ENCODE peak calls at places on chromosomes 16 and 17, in four cellular contexts. One of them, this sample, is unnamed.

GRCh38 chr17:42005128-42005527 is 12.1 kb downstream of the DNAJC7 start:
- DNase-seq in aorta: no peak
- DNase-seq in neural progenitor cell: no peak
- DNase-seq in mucosa of descending colon: no peak
- DNase-seq in this sample: no peak

GRCh38 chr17:44352922-44353655 is 8.0 kb downstream of the GRN start:
- DNase-seq in aorta: no peak
- DNase-seq in neural progenitor cell: no peak
- DNase-seq in mucosa of descending colon: no peak
- DNase-seq in this sample: no peak

GRCh38 chr17:42291136-42291535 is 2.8 kb downstream of the STAT5A start:
- DNase-seq in aorta: peak; percentile 51
- DNase-seq in neural progenitor cell: no peak
- DNase-seq in mucosa of descending colon: peak; percentile 17
- DNase-seq in this sample: peak; percentile 12

GRCh38 chr17:81253358-81254131 is 14.4 kb downstream of the NDUFAF8 start:
- DNase-seq in aorta: no peak
- DNase-seq in neural progenitor cell: peak; percentile 51
- DNase-seq in mucosa of descending colon: peak; percentile 25
- DNase-seq in this sample: peak; percentile 61

GRCh38 chr17:16398270-16399267 is 16.8 kb upstream of the TRPV2 start:
- DNase-seq in aorta: no peak
- DNase-seq in neural progenitor cell: no peak
- DNase-seq in mucosa of descending colon: no peak
- DNase-seq in this sample: no peak

GRCh38 chr16:56481468-56482112 is 30.2 kb downstream of the OGFOD1 start:
- DNase-seq in aorta: no peak
- DNase-seq in neural progenitor cell: no peak
- DNase-seq in mucosa of descending colon: no peak
- DNase-seq in this sample: no peak

GRCh38 chr17:80313160-80313829 is 52.6 kb downstream of the RNF213 start:
- DNase-seq in aorta: peak; percentile 53
- DNase-seq in neural progenitor cell: no peak
- DNase-seq in mucosa of descending colon: no peak
- DNase-seq in this sample: no peak

GRCh38 chr17:41226051-41226450 is 397 bp upstream of the KRTAP9-2 start:
- DNase-seq in aorta: no peak
- DNase-seq in neural progenitor cell: no peak
- DNase-seq in mucosa of descending colon: no peak
- DNase-seq in this sample: no peak

GRCh38 chr16:81006472-81007311 is at the start of the genes CENPN and CMC2:
- DNase-seq in aorta: peak; percentile 99
- DNase-seq in neural progenitor cell: peak; percentile 99
- DNase-seq in mucosa of descending colon: peak; percentile 99
- DNase-seq in this sample: peak; percentile 99

GRCh38 chr17:16919663-16920627 is 52.0 kb downstream of the TNFRSF13B start:
- DNase-seq in aorta: peak; percentile 61
- DNase-seq in neural progenitor cell: no peak
- DNase-seq in mucosa of descending colon: no peak
- DNase-seq in this sample: no peak

GRCh38 chr16:22018559-22018958 is 10.6 kb downstream of the MOSMO start:
- DNase-seq in aorta: no peak
- DNase-seq in neural progenitor cell: no peak
- DNase-seq in mucosa of descending colon: no peak
- DNase-seq in this sample: no peak

GRCh38 chr17:77325826-77326581 is 185.2 kb downstream of the SEC14L1 start:
- DNase-seq in aorta: peak; percentile 72
- DNase-seq in neural progenitor cell: no peak
- DNase-seq in mucosa of descending colon: peak; percentile 56
- DNase-seq in this sample: no peak

GRCh38 chr16:75096730-75097129 is 19.9 kb downstream of the LDHD start:
- DNase-seq in aorta: no peak
- DNase-seq in neural progenitor cell: peak; percentile 47
- DNase-seq in mucosa of descending colon: peak; percentile 41
- DNase-seq in this sample: no peak

GRCh38 chr16:54934536-54935410 is 4.1 kb downstream of the IRX5 start:
- DNase-seq in aorta: no peak
- DNase-seq in neural progenitor cell: peak; percentile 86
- DNase-seq in mucosa of descending colon: no peak
- DNase-seq in this sample: no peak

GRCh38 chr17:74807925-74808324 is 31.8 kb upstream of the NAT9 start:
- DNase-seq in aorta: no peak
- DNase-seq in neural progenitor cell: no peak
- DNase-seq in mucosa of descending colon: no peak
- DNase-seq in this sample: no peak

GRCh38 chr17:19388791-19389190 is 1.8 kb upstream of the MFAP4 start:
- DNase-seq in aorta: peak; percentile 47
- DNase-seq in neural progenitor cell: no peak
- DNase-seq in mucosa of descending colon: peak; percentile 12
- DNase-seq in this sample: peak; percentile 55

GRCh38 chr17:4710693-4711634 is 532 bp downstream of the ARRB2 start:
- DNase-seq in aorta: peak; percentile 79
- DNase-seq in neural progenitor cell: no peak
- DNase-seq in mucosa of descending colon: no peak
- DNase-seq in this sample: no peak

GRCh38 chr17:5499790-5500189 is 13.4 kb downstream of the MIS12 start:
- DNase-seq in aorta: no peak
- DNase-seq in neural progenitor cell: peak; percentile 75
- DNase-seq in mucosa of descending colon: no peak
- DNase-seq in this sample: peak; percentile 24

GRCh38 chr17:78291944-78292910 is 60.8 kb downstream of the TMEM235 start:
- DNase-seq in aorta: no peak
- DNase-seq in neural progenitor cell: no peak
- DNase-seq in mucosa of descending colon: no peak
- DNase-seq in this sample: no peak

GRCh38 chr16:88940196-88941050 is 36.6 kb downstream of the CBFA2T3 start:
- DNase-seq in aorta: no peak
- DNase-seq in neural progenitor cell: peak; percentile 59
- DNase-seq in mucosa of descending colon: peak; percentile 50
- DNase-seq in this sample: no peak

GRCh38 chr16:24850289-24850931 is 4.6 kb downstream of the SLC5A11 start:
- DNase-seq in aorta: no peak
- DNase-seq in neural progenitor cell: no peak
- DNase-seq in mucosa of descending colon: no peak
- DNase-seq in this sample: no peak

GRCh38 chr17:30222741-30223175 is 12.7 kb downstream of the SLC6A4 start:
- DNase-seq in aorta: peak; percentile 51
- DNase-seq in neural progenitor cell: peak; percentile 67
- DNase-seq in mucosa of descending colon: peak; percentile 48
- DNase-seq in this sample: no peak

GRCh38 chr17:82412535-82413520 is 5.3 kb upstream of the HEXD start:
- DNase-seq in aorta: no peak
- DNase-seq in neural progenitor cell: no peak
- DNase-seq in mucosa of descending colon: no peak
- DNase-seq in this sample: no peak

GRCh38 chr17:49699967-49700575 is 7.7 kb downstream of the SLC35B1 start:
- DNase-seq in aorta: no peak
- DNase-seq in neural progenitor cell: no peak
- DNase-seq in mucosa of descending colon: no peak
- DNase-seq in this sample: no peak

GRCh38 chr17:28973414-28973813 is 22.1 kb upstream of the PHF12 start:
- DNase-seq in aorta: no peak
- DNase-seq in neural progenitor cell: no peak
- DNase-seq in mucosa of descending colon: no peak
- DNase-seq in this sample: no peak

GRCh38 chr16:78668393-78668792 is 568.9 kb downstream of the WWOX start:
- DNase-seq in aorta: no peak
- DNase-seq in neural progenitor cell: no peak
- DNase-seq in mucosa of descending colon: no peak
- DNase-seq in this sample: no peak

GRCh38 chr17:77466140-77466539 is 325.4 kb downstream of the SEC14L1 start:
- DNase-seq in aorta: no peak
- DNase-seq in neural progenitor cell: peak; percentile 92
- DNase-seq in mucosa of descending colon: no peak
- DNase-seq in this sample: no peak

GRCh38 chr17:19470529-19471261 is 59.7 kb downstream of the RNF112 start:
- DNase-seq in aorta: peak; percentile 85
- DNase-seq in neural progenitor cell: peak; percentile 44
- DNase-seq in mucosa of descending colon: peak; percentile 69
- DNase-seq in this sample: peak; percentile 85

GRCh38 chr16:23803591-23804123 is 32.1 kb upstream of the PRKCB start:
- DNase-seq in aorta: no peak
- DNase-seq in neural progenitor cell: peak; percentile 81
- DNase-seq in mucosa of descending colon: peak; percentile 80
- DNase-seq in this sample: peak; percentile 42

GRCh38 chr17:81487089-81487486 is 25.5 kb downstream of the ACTG1 start:
- DNase-seq in aorta: no peak
- DNase-seq in neural progenitor cell: no peak
- DNase-seq in mucosa of descending colon: no peak
- DNase-seq in this sample: no peak

GRCh38 chr16:50213939-50214519 is 52.3 kb upstream of the ADCY7 start:
- DNase-seq in aorta: no peak
- DNase-seq in neural progenitor cell: peak; percentile 18
- DNase-seq in mucosa of descending colon: no peak
- DNase-seq in this sample: no peak

GRCh38 chr17:40025991-40026815 is 11.0 kb downstream of the CSF3 start:
- DNase-seq in aorta: no peak
- DNase-seq in neural progenitor cell: no peak
- DNase-seq in mucosa of descending colon: no peak
- DNase-seq in this sample: no peak

GRCh38 chr17:47615766-47616424 is 33.8 kb upstream of the KPNB1 start:
- DNase-seq in aorta: no peak
- DNase-seq in neural progenitor cell: peak; percentile 69
- DNase-seq in mucosa of descending colon: no peak
- DNase-seq in this sample: no peak

GRCh38 chr16:85645021-85645589 is 32.0 kb downstream of the GSE1 start:
- DNase-seq in aorta: no peak
- DNase-seq in neural progenitor cell: no peak
- DNase-seq in mucosa of descending colon: peak; percentile 79
- DNase-seq in this sample: no peak

GRCh38 chr16:3220839-3221238 is 14.1 kb downstream of the ZNF200 start:
- DNase-seq in aorta: no peak
- DNase-seq in neural progenitor cell: no peak
- DNase-seq in mucosa of descending colon: no peak
- DNase-seq in this sample: no peak

DNA sequence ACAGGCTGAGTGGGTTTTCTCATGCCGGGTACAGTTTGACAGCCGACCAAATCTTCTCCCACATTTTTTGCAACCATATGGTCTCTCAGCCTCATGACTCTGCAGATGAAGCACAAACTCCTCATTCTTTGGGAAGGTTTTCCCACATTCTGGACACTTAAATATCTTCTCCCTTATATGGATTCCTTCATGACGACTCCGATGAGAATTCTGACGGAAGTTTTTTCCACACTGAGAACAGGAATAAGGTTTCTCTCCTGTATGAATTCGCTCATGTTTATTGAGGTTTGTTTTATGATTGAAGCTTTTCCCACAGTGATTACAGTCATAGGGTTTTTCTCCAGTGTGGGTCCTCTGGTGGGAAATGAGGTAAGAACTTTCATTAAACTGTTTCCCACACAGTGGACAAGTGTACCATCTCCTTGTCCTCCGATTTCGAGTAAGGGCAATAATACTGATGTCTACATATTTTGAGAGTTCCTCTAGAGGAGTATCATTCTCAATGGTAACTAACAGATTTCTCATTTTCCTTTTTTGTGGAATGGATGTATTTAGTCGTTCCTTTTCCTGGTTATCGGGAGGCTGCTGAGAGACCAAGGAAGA is 10.9 kb downstream of the ZNF200 start:
- DNase-seq in aorta: no peak
- DNase-seq in neural progenitor cell: no peak
- DNase-seq in mucosa of descending colon: no peak
- DNase-seq in this sample: no peak
- H3K9me3 ChIP-seq in aorta: peaks cover 27% of the 10 kb centered on the region
- H3K9me3 ChIP-seq in neural progenitor cell: peaks cover 36% of the 10 kb centered on the region
- H3K9me3 ChIP-seq in mucosa of descending colon: peaks cover 86% of the 10 kb centered on the region
- H3K9me3 ChIP-seq in this sample: no peaks in the 10 kb centered on the region

GRCh38 chr16:83402969-83403368 is 404.8 kb upstream of the HSBP1 start:
- DNase-seq in aorta: no peak
- DNase-seq in neural progenitor cell: no peak
- DNase-seq in mucosa of descending colon: no peak
- DNase-seq in this sample: no peak

GRCh38 chr16:83404261-83404660 is 403.5 kb upstream of the HSBP1 start:
- DNase-seq in aorta: no peak
- DNase-seq in neural progenitor cell: no peak
- DNase-seq in mucosa of descending colon: no peak
- DNase-seq in this sample: no peak

GRCh38 chr16:83400234-83400633 is 407.5 kb upstream of the HSBP1 start:
- DNase-seq in aorta: no peak
- DNase-seq in neural progenitor cell: peak; percentile 35
- DNase-seq in mucosa of descending colon: no peak
- DNase-seq in this sample: no peak

GRCh38 chr16:83402160-83402794 is 405.5 kb upstream of the HSBP1 start:
- DNase-seq in aorta: no peak
- DNase-seq in neural progenitor cell: no peak
- DNase-seq in mucosa of descending colon: no peak
- DNase-seq in this sample: no peak

GRCh38 chr16:83403751-83404150 is 404.0 kb upstream of the HSBP1 start:
- DNase-seq in aorta: no peak
- DNase-seq in neural progenitor cell: no peak
- DNase-seq in mucosa of descending colon: no peak
- DNase-seq in this sample: no peak
- H3K9me3 ChIP-seq in aorta: peaks cover 2% of the 10 kb centered on the region
- H3K9me3 ChIP-seq in neural progenitor cell: no peaks in the 10 kb centered on the region
- H3K9me3 ChIP-seq in mucosa of descending colon: no peaks in the 10 kb centered on the region
- H3K9me3 ChIP-seq in this sample: no peaks in the 10 kb centered on the region

DNA sequence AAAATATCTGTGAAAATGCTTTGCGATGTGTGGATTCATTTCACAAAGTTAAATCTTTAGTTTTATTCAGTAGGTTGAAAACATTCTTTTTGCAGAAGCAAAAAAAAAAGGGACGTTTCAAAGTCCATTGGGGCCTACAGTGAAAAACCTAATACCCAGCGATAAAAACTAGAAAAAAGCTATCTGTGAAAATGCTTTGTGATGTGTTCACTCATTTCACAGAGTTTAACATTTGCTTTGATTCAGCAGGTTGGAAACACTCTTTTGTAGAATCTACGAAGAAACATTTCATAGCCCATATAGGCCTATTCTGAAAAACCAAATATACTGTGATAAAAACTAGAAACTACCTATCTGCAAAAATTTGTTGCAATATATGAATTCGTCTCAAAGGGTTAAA is 113.6 kb upstream of the WSB1 start:
- DNase-seq in aorta: no peak
- DNase-seq in neural progenitor cell: no peak
- DNase-seq in mucosa of descending colon: no peak
- DNase-seq in this sample: no peak
- H3K9me3 ChIP-seq in aorta: no peaks in the 10 kb centered on the region
- H3K9me3 ChIP-seq in neural progenitor cell: peaks cover 55% of the 10 kb centered on the region
- H3K9me3 ChIP-seq in mucosa of descending colon: peaks cover 2% of the 10 kb centered on the region
- H3K9me3 ChIP-seq in this sample: no peaks in the 10 kb centered on the region

GRCh38 chr17:62902573-62903229 is 63.3 kb upstream of the TANC2 start:
- DNase-seq in aorta: no peak
- DNase-seq in neural progenitor cell: no peak
- DNase-seq in mucosa of descending colon: no peak
- DNase-seq in this sample: no peak
- H3K9me3 ChIP-seq in aorta: no peaks in the 10 kb centered on the region
- H3K9me3 ChIP-seq in neural progenitor cell: no peaks in the 10 kb centered on the region
- H3K9me3 ChIP-seq in mucosa of descending colon: no peaks in the 10 kb centered on the region
- H3K9me3 ChIP-seq in this sample: no peaks in the 10 kb centered on the region

GRCh38 chr16:60645541-60645940 is 1390.7 kb downstream of the CDH8 start:
- DNase-seq in aorta: no peak
- DNase-seq in neural progenitor cell: no peak
- DNase-seq in mucosa of descending colon: no peak
- DNase-seq in this sample: no peak
- H3K9me3 ChIP-seq in aorta: no peaks in the 10 kb centered on the region
- H3K9me3 ChIP-seq in neural progenitor cell: no peaks in the 10 kb centered on the region
- H3K9me3 ChIP-seq in mucosa of descending colon: peaks cover 33% of the 10 kb centered on the region
- H3K9me3 ChIP-seq in this sample: no peaks in the 10 kb centered on the region